ENCODE peak calls at places on chromosomes 5 and 9, in six cellular contexts. W is uterus; D is BJ; G is stimulated activated naive B cell treated with anti-CD40 and anti-IgM and Interleukin-4, amounts not matched to agents 10 μg/mL and 1 μg/mL and 100 μg/mL, for 72 hours; R is WERI-Rb-1; Q is GM23248. T is an unnamed sample.

GRCh38 chr5:87340716-87341115 is 72.0 kb downstream of the CCNH start:
- DNase-seq in W (no peak), D (no peak), G (no peak), R (no peak), Q (no peak), T (no peak)

GRCh38 chr9:18826248-18826647 is 206.8 kb downstream of the SAXO1 start:
- DNase-seq in W (no peak), D (no peak), G (no peak), R (peak), Q (no peak), T (no peak)

GRCh38 chr9:126419475-126419874 is 92.8 kb downstream of the MVB12B start:
- DNase-seq in W (no peak), D (no peak), G (no peak), R (no peak), Q (no peak), T (no peak)

GRCh38 chr9:130943780-130944179 is 4.7 kb upstream of the FIBCD1 start:
- DNase-seq in W (no peak), D (no peak), G (no peak), R (no peak), Q (no peak), T (no peak)

GRCh38 chr5:1216918-1217295 is 8.3 kb upstream of the SLC6A18 start:
- DNase-seq in W (no peak), D (no peak), G (no peak), R (no peak), Q (no peak), T (no peak)

GRCh38 chr5:58490397-58491072 is 700 bp upstream of the GAPT start:
- DNase-seq in W (no peak), D (no peak), G (peak), R (no peak), Q (no peak), T (no peak)

GRCh38 chr5:62064993-62065392 is 241.0 kb upstream of the KIF2A start:
- DNase-seq in W (no peak), D (no peak), G (no peak), R (no peak), Q (peak), T (no peak)

GRCh38 chr9:113602126-113603119 is 138.9 kb downstream of the RGS3 start:
- DNase-seq in W (peak), D (no peak), G (peak), R (peak), Q (peak), T (no peak)

GRCh38 chr5:177491429-177491945 is 5.9 kb downstream of the PDLIM7 start:
- DNase-seq in W (peak), D (no peak), G (no peak), R (peak), Q (peak), T (peak)

GRCh38 chr5:119439140-119439625 is 13.1 kb upstream of the HSD17B4 start:
- DNase-seq in W (no peak), D (no peak), G (no peak), R (no peak), Q (no peak), T (peak)

GRCh38 chr9:92846662-92847145 is 31.1 kb downstream of the ZNF484 start:
- DNase-seq in W (no peak), D (no peak), G (no peak), R (no peak), Q (peak), T (no peak)

GRCh38 chr9:132511191-132511999 is 71.0 kb upstream of the BARHL1 start:
- DNase-seq in W (no peak), D (no peak), G (no peak), R (no peak), Q (no peak), T (no peak)

GRCh38 chr9:109901191-109901590 is 121.2 kb downstream of the PALM2AKAP2 start:
- DNase-seq in W (no peak), D (no peak), G (no peak), R (no peak), Q (peak), T (no peak)

GRCh38 chr5:37831821-37832524 is 7.9 kb downstream of the GDNF start:
- DNase-seq in W (no peak), D (no peak), G (no peak), R (no peak), Q (peak), T (no peak)

GRCh38 chr9:73434826-73435225 is 283.2 kb downstream of the ANXA1 start:
- DNase-seq in W (no peak), D (no peak), G (no peak), R (no peak), Q (no peak), T (no peak)

GRCh38 chr9:135559606-135560005 is 1.9 kb upstream of the PAEP start:
- DNase-seq in W (no peak), D (no peak), G (no peak), R (no peak), Q (peak), T (no peak)

GRCh38 chr5:56717253-56717987 is 97.9 kb upstream of the MAP3K1 start:
- DNase-seq in W (no peak), D (no peak), G (no peak), R (no peak), Q (peak), T (no peak)

GRCh38 chr9:6656901-6657300 is 11.4 kb upstream of the GLDC start:
- DNase-seq in W (no peak), D (no peak), G (no peak), R (no peak), Q (no peak), T (no peak)

GRCh38 chr5:28473531-28474107 is 1435.2 kb upstream of the CDH9 start:
- DNase-seq in W (no peak), D (no peak), G (no peak), R (peak), Q (no peak), T (peak)

GRCh38 chr9:35001285-35001677 is 11.7 kb downstream of the DNAJB5 start:
- DNase-seq in W (no peak), D (no peak), G (no peak), R (no peak), Q (no peak), T (no peak)

GRCh38 chr5:93721045-93721444 is 20.4 kb downstream of the POU5F2 start:
- DNase-seq in W (no peak), D (no peak), G (no peak), R (no peak), Q (no peak), T (no peak)

GRCh38 chr5:92391-93220 is 638 bp downstream of the PLEKHG4B start:
- DNase-seq in W (no peak), D (no peak), G (no peak), R (no peak), Q (no peak), T (peak)

GRCh38 chr9:134712922-134713321 is 71.3 kb downstream of the COL5A1 start:
- DNase-seq in W (no peak), D (no peak), G (no peak), R (no peak), Q (no peak), T (no peak)

GRCh38 chr9:31347082-31347617 is 1037.3 kb upstream of the ACO1 start:
- DNase-seq in W (no peak), D (no peak), G (no peak), R (no peak), Q (peak), T (no peak)

GRCh38 chr9:136773386-136774044 is 9.2 kb upstream of the LCN15 start:
- DNase-seq in W (no peak), D (no peak), G (peak), R (peak), Q (peak), T (peak)

GRCh38 chr5:127369772-127370171 is 79.2 kb downstream of the MEGF10 start:
- DNase-seq in W (no peak), D (no peak), G (no peak), R (peak), Q (no peak), T (no peak)

GRCh38 chr5:102755691-102756371 is 726 bp downstream of the PAM start:
- DNase-seq in W (peak), D (no peak), G (peak), R (peak), Q (peak), T (peak)

GRCh38 chr5:171615201-171616001 is 170.2 kb upstream of the SMIM23 start:
- DNase-seq in W (no peak), D (no peak), G (no peak), R (no peak), Q (peak), T (no peak)

GRCh38 chr5:138953370-138954256 is 78.5 kb upstream of the LRRTM2 start:
- DNase-seq in W (peak), D (peak), G (peak), R (peak), Q (peak), T (no peak)

GRCh38 chr9:21919377-21920362 is 74.5 kb downstream of the CDKN2A start:
- DNase-seq in W (no peak), D (peak), G (no peak), R (no peak), Q (peak), T (no peak)

GRCh38 chr5:111003623-111004022 is 67.9 kb upstream of the TSLP start:
- DNase-seq in W (no peak), D (no peak), G (no peak), R (no peak), Q (no peak), T (no peak)

GRCh38 chr9:5879419-5880181 is 11.1 kb upstream of the MLANA start:
- DNase-seq in W (no peak), D (peak), G (no peak), R (no peak), Q (peak), T (no peak)

GRCh38 chr9:90870646-90871326 is 69.2 kb downstream of the SYK start:
- DNase-seq in W (peak), D (peak), G (no peak), R (peak), Q (peak), T (peak)

GRCh38 chr5:73135429-73136276 is 15.3 kb downstream of the TMEM171 start:
- DNase-seq in W (no peak), D (no peak), G (no peak), R (peak), Q (peak), T (peak)

GRCh38 chr5:174903333-174903732 is 179.0 kb downstream of the MSX2 start:
- DNase-seq in W (no peak), D (no peak), G (no peak), R (no peak), Q (no peak), T (no peak)

GRCh38 chr9:109922617-109923260 is 142.7 kb downstream of the PALM2AKAP2 start:
- DNase-seq in W (no peak), D (no peak), G (no peak), R (no peak), Q (no peak), T (no peak)

GRCh38 chr5:146745937-146746577 is 132.5 kb downstream of the PPP2R2B start:
- DNase-seq in W (no peak), D (no peak), G (no peak), R (no peak), Q (no peak), T (peak)

GRCh38 chr9:88571417-88571816 is 36.4 kb downstream of the NXNL2 start:
- DNase-seq in W (no peak), D (no peak), G (no peak), R (no peak), Q (peak), T (no peak)

GRCh38 chr9:32584784-32585183 is 11.8 kb upstream of the NDUFB6 start:
- DNase-seq in W (no peak), D (no peak), G (no peak), R (no peak), Q (peak), T (no peak)

T was measured in HAP-1.